ENCODE peak calls at places on chromosomes 6 and 20, in five cellular contexts. S, R, A, Q and Z are unnamed samples. For H3K4me1 and H3K9me3, the result is how much of the 10 kb centered on the place peaks cover.

GRCh38 chr20:32599783-32600340 is 14.7 kb upstream of the NOL4L start:
- DNase-seq in Q (no peak), A (no peak), S (no peak), R (no peak), Z (no peak)

GRCh38 chr20:1802385-1803215 is 92.6 kb upstream of the SIRPA start:
- DNase-seq in A (peak), S (no peak), Q (peak), R (peak), Z (no peak)

GRCh38 chr6:32244946-32245398 is 21.1 kb upstream of the NOTCH4 start:
- DNase-seq in S (peak), A (peak), R (peak), Q (peak), Z (no peak)

GRCh38 chr6:74899416-74899815 is 306.4 kb downstream of the COL12A1 start:
- DNase-seq in A (no peak), S (no peak), R (no peak), Q (no peak), Z (no peak)

GRCh38 chr6:4664117-4664626 is 112.0 kb upstream of the CDYL start:
- DNase-seq in R (no peak), S (no peak), Q (peak), A (peak), Z (no peak)

GRCh38 chr6:40743226-40743625 is 156.1 kb upstream of the LRFN2 start:
- DNase-seq in A (no peak), S (no peak), Q (no peak), R (no peak), Z (no peak)

GRCh38 chr6:158488065-158488464 is 71.8 kb upstream of the TMEM181 start:
- DNase-seq in Q (no peak), A (no peak), R (no peak), S (no peak), Z (no peak)

GRCh38 chr6:108751851-108752732 is 96.1 kb upstream of the ARMC2 start:
- DNase-seq in R (peak), Q (peak), S (no peak), A (no peak), Z (no peak)

GRCh38 chr6:16318538-16318937 is 80.2 kb downstream of the GMPR start:
- DNase-seq in Q (no peak), A (no peak), S (no peak), R (no peak), Z (no peak)

GRCh38 chr20:36130316-36130865 is 24.1 kb upstream of the EPB41L1 start:
- DNase-seq in Q (no peak), S (no peak), A (no peak), R (no peak), Z (no peak)

GRCh38 chr6:22906091-22906549 is 336.8 kb downstream of the HDGFL1 start:
- DNase-seq in Q (no peak), A (no peak), R (no peak), S (no peak), Z (no peak)

GRCh38 chr6:168507297-168507696 is 66.3 kb downstream of the SMOC2 start:
- DNase-seq in R (no peak), S (no peak), Q (no peak), A (no peak), Z (no peak)

GRCh38 chr6:73180718-73181619 is 44.3 kb downstream of the KHDC1L start:
- DNase-seq in R (no peak), Q (no peak), S (no peak), A (peak), Z (no peak)

GRCh38 chr6:5809471-5809870 is 197.3 kb downstream of the NRN1 start:
- DNase-seq in S (no peak), R (no peak), Q (no peak), A (no peak), Z (no peak)

GRCh38 chr20:48124181-48124782 is 339.0 kb upstream of the SULF2 start:
- DNase-seq in S (no peak), Q (no peak), A (no peak), R (no peak), Z (no peak)

GRCh38 chr6:118892248-118893094 is 1.5 kb upstream of the ASF1A start:
- DNase-seq in R (no peak), Q (no peak), A (no peak), S (no peak), Z (no peak)

GRCh38 chr6:118890997-118891790 is 2.8 kb upstream of the ASF1A start:
- DNase-seq in Q (no peak), S (no peak), R (no peak), A (no peak), Z (no peak)

GRCh38 chr6:118893095-118893881 is 664 bp upstream of the ASF1A start:
- DNase-seq in R (no peak), S (peak), Q (no peak), A (peak), Z (no peak)

GRCh38 chr6:118886641-118887040 is 7.3 kb upstream of the ASF1A start:
- DNase-seq in Q (no peak), S (no peak), R (no peak), A (no peak), Z (no peak)

DNA sequence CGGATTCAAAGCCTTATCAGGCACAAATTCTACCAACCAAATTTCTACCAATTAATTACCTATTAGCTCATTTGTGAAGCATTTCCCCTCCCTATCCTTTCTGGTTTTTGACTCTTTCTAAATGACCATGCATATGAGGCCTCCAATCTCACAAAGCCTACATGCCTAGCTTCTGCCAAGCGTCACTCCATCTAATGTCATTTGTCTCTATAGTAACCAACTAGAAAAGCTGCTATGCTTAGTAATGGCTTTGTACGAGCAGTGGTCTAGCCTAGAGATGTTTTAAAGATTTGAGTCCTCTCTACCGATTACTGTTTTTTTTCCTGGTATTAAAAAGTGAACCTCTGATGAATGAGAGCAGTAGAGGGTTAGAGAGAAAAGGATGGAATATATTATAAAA is 4.8 kb upstream of the ASF1A start:
- DNase-seq in Q (no peak), S (no peak), A (no peak), R (no peak), Z (no peak)
- H3K4me1 ChIP-seq in Q (under half), S (half or more), A (under half), R (under half), Z (under half)

DNA sequence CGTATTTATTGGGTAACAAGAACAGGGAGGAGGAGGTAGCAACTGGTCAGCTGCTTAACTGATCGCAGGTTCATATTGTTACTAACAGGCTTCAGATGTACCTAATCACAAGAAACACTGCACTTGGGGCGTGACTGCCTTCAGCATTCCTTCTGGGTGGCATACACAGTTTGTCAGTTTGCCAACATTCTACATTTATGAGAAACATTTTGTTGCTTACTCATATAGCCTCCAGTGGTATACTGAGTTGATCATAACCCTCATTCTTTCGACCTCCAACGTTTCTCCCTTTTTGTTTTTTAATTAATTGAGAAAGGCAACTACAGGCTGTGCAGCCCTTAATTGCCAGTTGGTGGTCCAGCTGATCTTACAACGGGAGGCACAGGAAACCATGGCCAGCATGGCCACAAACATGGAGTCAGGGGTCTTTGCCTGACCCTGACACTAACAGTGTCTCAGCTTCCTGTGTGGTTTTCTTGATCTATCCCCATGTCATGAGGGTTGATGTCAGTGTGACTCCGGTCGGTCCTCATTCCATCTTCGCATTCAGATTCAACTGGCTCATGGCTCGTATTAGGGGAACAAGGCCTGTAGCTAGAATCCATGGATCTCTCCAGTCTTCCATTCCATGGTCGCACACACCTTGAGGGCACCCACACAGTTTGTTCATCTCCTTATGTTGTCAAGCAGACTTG is 9.4 kb downstream of the EPB41L2 start:
- DNase-seq in Q (no peak), A (no peak), R (no peak), S (no peak), Z (peak)
- H3K9me3 ChIP-seq in Q (under half), A (under half), R (under half), S (under half), Z (under half)

GRCh38 chr6:152463183-152463582 is 174.0 kb downstream of the SYNE1 start:
- DNase-seq in R (no peak), S (no peak), Q (no peak), A (no peak), Z (no peak)
- H3K4me3 ChIP-seq in R (no peak), S (no peak), Q (no peak), A (no peak), Z (no peak)

GRCh38 chr20:51341581-51341980 is 200.9 kb downstream of the NFATC2 start:
- DNase-seq in Q (no peak), S (no peak), A (no peak), R (no peak), Z (peak)
- H3K4me1 ChIP-seq in Q (under half), S (under half), A (under half), R (under half), Z (under half)

GRCh38 chr20:60326821-60327220 is 368.6 kb downstream of the CDH26 start:
- DNase-seq in A (no peak), S (no peak), Q (no peak), R (no peak), Z (no peak)
- H3K9me3 ChIP-seq in A (under half), S (under half), Q (under half), R (under half), Z (under half)

GRCh38 chr6:144969873-144970272 is 684.7 kb downstream of the UTRN start:
- DNase-seq in S (no peak), A (no peak), Q (no peak), R (no peak), Z (no peak)

GRCh38 chr6:144969154-144969553 is 684.0 kb downstream of the UTRN start:
- DNase-seq in Q (no peak), A (no peak), S (no peak), R (no peak), Z (no peak)
- H3K4me3 ChIP-seq in Q (no peak), A (no peak), S (no peak), R (no peak), Z (no peak)

DNA sequence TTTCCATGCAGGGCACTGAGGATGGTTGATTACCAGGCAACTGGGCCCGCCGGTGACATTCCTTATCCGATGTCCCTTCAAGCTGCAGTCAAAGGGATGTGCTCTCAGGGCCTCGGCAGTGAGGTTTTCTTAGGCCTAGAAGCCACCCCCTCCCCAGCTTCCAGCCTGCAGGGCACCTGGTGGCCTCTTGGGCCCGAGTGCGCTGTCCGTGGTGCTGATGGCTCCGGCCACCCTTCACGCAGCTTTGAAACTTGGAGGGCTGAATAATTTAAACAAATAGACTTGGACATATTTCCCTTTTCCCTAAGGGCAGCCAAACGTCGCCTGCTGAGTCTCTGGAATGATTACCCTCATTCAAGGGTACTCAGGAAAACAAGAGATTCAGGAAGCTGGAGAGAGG is 8.9 kb upstream of the MLN start:
- DNase-seq in S (no peak), R (peak), A (peak), Q (peak), Z (no peak)
- H3K4me1 ChIP-seq in S (under half), R (under half), A (under half), Q (under half), Z (under half)

GRCh38 chr20:31355981-31356380 is 12.4 kb upstream of the DEFB118 start:
- DNase-seq in R (no peak), A (no peak), S (no peak), Q (no peak), Z (no peak)
- H3K9me3 ChIP-seq in R (under half), A (under half), S (under half), Q (under half), Z (under half)